ENCODE peak calls at places on chromosomes 13 and 19, in ten cellular contexts. One of them, this sample, is unnamed.

GRCh38 chr19:18562086-18562485 is 4.4 kb downstream of the KXD1 start:
- DNase-seq in colonic mucosa: no peak
- DNase-seq in neural crest cell: no peak
- DNase-seq in trophoblast cell: no peak
- DNase-seq in activated CD4-positive, CD25-positive, alpha-beta regulatory T cell treated with anti-CD3 and anti-CD28 coated beads, Interleukin-2, amount 50 U/mL, for 16 hours: no peak
- DNase-seq in activated gamma-delta T cell treated with Interleukin-2 at 50 U/mL for 16 hours: no peak
- DNase-seq in stimulated activated CD4-positive, alpha-beta T cell treated with anti-CD3 and anti-CD28 coated beads, Interleukin-1b, Interleukin-23, amount 100 ng/mL, for 1 hour: no peak
- DNase-seq in fibroblast of lung: peak; percentile 61
- DNase-seq in posterior cingulate gyrus: no peak
- DNase-seq in activated naive CD8-positive, alpha-beta T cell treated with anti-CD3 and anti-CD28 coated beads for 36 hours: no peak
- DNase-seq in this sample: no peak

GRCh38 chr19:9597027-9597426 is 12.7 kb upstream of the ZNF121 start:
- DNase-seq in colonic mucosa: no peak
- DNase-seq in neural crest cell: no peak
- DNase-seq in trophoblast cell: peak; percentile 24
- DNase-seq in activated CD4-positive, CD25-positive, alpha-beta regulatory T cell treated with anti-CD3 and anti-CD28 coated beads, Interleukin-2, amount 50 U/mL, for 16 hours: no peak
- DNase-seq in activated gamma-delta T cell treated with Interleukin-2 at 50 U/mL for 16 hours: no peak
- DNase-seq in stimulated activated CD4-positive, alpha-beta T cell treated with anti-CD3 and anti-CD28 coated beads, Interleukin-1b, Interleukin-23, amount 100 ng/mL, for 1 hour: no peak
- DNase-seq in fibroblast of lung: peak; percentile 92
- DNase-seq in posterior cingulate gyrus: no peak
- DNase-seq in activated naive CD8-positive, alpha-beta T cell treated with anti-CD3 and anti-CD28 coated beads for 36 hours: no peak
- DNase-seq in this sample: peak; percentile 32

GRCh38 chr13:38979891-38980627 is 10.6 kb downstream of the STOML3 start:
- DNase-seq in colonic mucosa: no peak
- DNase-seq in neural crest cell: peak; percentile 3
- DNase-seq in trophoblast cell: no peak
- DNase-seq in activated CD4-positive, CD25-positive, alpha-beta regulatory T cell treated with anti-CD3 and anti-CD28 coated beads, Interleukin-2, amount 50 U/mL, for 16 hours: no peak
- DNase-seq in activated gamma-delta T cell treated with Interleukin-2 at 50 U/mL for 16 hours: no peak
- DNase-seq in stimulated activated CD4-positive, alpha-beta T cell treated with anti-CD3 and anti-CD28 coated beads, Interleukin-1b, Interleukin-23, amount 100 ng/mL, for 1 hour: no peak
- DNase-seq in fibroblast of lung: no peak
- DNase-seq in posterior cingulate gyrus: peak; percentile 69
- DNase-seq in activated naive CD8-positive, alpha-beta T cell treated with anti-CD3 and anti-CD28 coated beads for 36 hours: no peak
- DNase-seq in this sample: no peak

GRCh38 chr13:43153436-43154082 is 130.2 kb downstream of the DNAJC15 start:
- DNase-seq in colonic mucosa: no peak
- DNase-seq in neural crest cell: no peak
- DNase-seq in trophoblast cell: peak; percentile 94
- DNase-seq in activated CD4-positive, CD25-positive, alpha-beta regulatory T cell treated with anti-CD3 and anti-CD28 coated beads, Interleukin-2, amount 50 U/mL, for 16 hours: no peak
- DNase-seq in activated gamma-delta T cell treated with Interleukin-2 at 50 U/mL for 16 hours: no peak
- DNase-seq in stimulated activated CD4-positive, alpha-beta T cell treated with anti-CD3 and anti-CD28 coated beads, Interleukin-1b, Interleukin-23, amount 100 ng/mL, for 1 hour: no peak
- DNase-seq in fibroblast of lung: peak; percentile 95
- DNase-seq in posterior cingulate gyrus: no peak
- DNase-seq in activated naive CD8-positive, alpha-beta T cell treated with anti-CD3 and anti-CD28 coated beads for 36 hours: no peak
- DNase-seq in this sample: peak; percentile 48

GRCh38 chr13:60583911-60584753 is 187.1 kb downstream of the TDRD3 start:
- DNase-seq in colonic mucosa: no peak
- DNase-seq in neural crest cell: no peak
- DNase-seq in trophoblast cell: no peak
- DNase-seq in activated CD4-positive, CD25-positive, alpha-beta regulatory T cell treated with anti-CD3 and anti-CD28 coated beads, Interleukin-2, amount 50 U/mL, for 16 hours: no peak
- DNase-seq in activated gamma-delta T cell treated with Interleukin-2 at 50 U/mL for 16 hours: no peak
- DNase-seq in stimulated activated CD4-positive, alpha-beta T cell treated with anti-CD3 and anti-CD28 coated beads, Interleukin-1b, Interleukin-23, amount 100 ng/mL, for 1 hour: no peak
- DNase-seq in fibroblast of lung: peak; percentile 94
- DNase-seq in posterior cingulate gyrus: no peak
- DNase-seq in activated naive CD8-positive, alpha-beta T cell treated with anti-CD3 and anti-CD28 coated beads for 36 hours: peak; percentile 13
- DNase-seq in this sample: peak; percentile 59

GRCh38 chr19:27793128-27793643 is 1419.8 kb downstream of the UQCRFS1 start:
- DNase-seq in colonic mucosa: peak; percentile 88
- DNase-seq in neural crest cell: no peak
- DNase-seq in trophoblast cell: no peak
- DNase-seq in activated CD4-positive, CD25-positive, alpha-beta regulatory T cell treated with anti-CD3 and anti-CD28 coated beads, Interleukin-2, amount 50 U/mL, for 16 hours: peak; percentile 52
- DNase-seq in activated gamma-delta T cell treated with Interleukin-2 at 50 U/mL for 16 hours: peak; percentile 45
- DNase-seq in stimulated activated CD4-positive, alpha-beta T cell treated with anti-CD3 and anti-CD28 coated beads, Interleukin-1b, Interleukin-23, amount 100 ng/mL, for 1 hour: peak; percentile 47
- DNase-seq in fibroblast of lung: peak; percentile 85
- DNase-seq in posterior cingulate gyrus: peak; percentile 70
- DNase-seq in activated naive CD8-positive, alpha-beta T cell treated with anti-CD3 and anti-CD28 coated beads for 36 hours: peak; percentile 76
- DNase-seq in this sample: peak; percentile 44

GRCh38 chr13:73286177-73286576 is 227.4 kb downstream of the KLF5 start:
- DNase-seq in colonic mucosa: no peak
- DNase-seq in neural crest cell: no peak
- DNase-seq in trophoblast cell: no peak
- DNase-seq in activated CD4-positive, CD25-positive, alpha-beta regulatory T cell treated with anti-CD3 and anti-CD28 coated beads, Interleukin-2, amount 50 U/mL, for 16 hours: no peak
- DNase-seq in activated gamma-delta T cell treated with Interleukin-2 at 50 U/mL for 16 hours: no peak
- DNase-seq in stimulated activated CD4-positive, alpha-beta T cell treated with anti-CD3 and anti-CD28 coated beads, Interleukin-1b, Interleukin-23, amount 100 ng/mL, for 1 hour: no peak
- DNase-seq in fibroblast of lung: no peak
- DNase-seq in posterior cingulate gyrus: no peak
- DNase-seq in activated naive CD8-positive, alpha-beta T cell treated with anti-CD3 and anti-CD28 coated beads for 36 hours: no peak
- DNase-seq in this sample: no peak

GRCh38 chr13:59663707-59664106 is 500.0 kb downstream of the DIAPH3 start:
- DNase-seq in colonic mucosa: no peak
- DNase-seq in neural crest cell: no peak
- DNase-seq in trophoblast cell: no peak
- DNase-seq in activated CD4-positive, CD25-positive, alpha-beta regulatory T cell treated with anti-CD3 and anti-CD28 coated beads, Interleukin-2, amount 50 U/mL, for 16 hours: no peak
- DNase-seq in activated gamma-delta T cell treated with Interleukin-2 at 50 U/mL for 16 hours: no peak
- DNase-seq in stimulated activated CD4-positive, alpha-beta T cell treated with anti-CD3 and anti-CD28 coated beads, Interleukin-1b, Interleukin-23, amount 100 ng/mL, for 1 hour: no peak
- DNase-seq in fibroblast of lung: no peak
- DNase-seq in posterior cingulate gyrus: no peak
- DNase-seq in activated naive CD8-positive, alpha-beta T cell treated with anti-CD3 and anti-CD28 coated beads for 36 hours: no peak
- DNase-seq in this sample: no peak

GRCh38 chr13:48443442-48444208 is 30.7 kb upstream of the LPAR6 start:
- DNase-seq in colonic mucosa: no peak
- DNase-seq in neural crest cell: no peak
- DNase-seq in trophoblast cell: no peak
- DNase-seq in activated CD4-positive, CD25-positive, alpha-beta regulatory T cell treated with anti-CD3 and anti-CD28 coated beads, Interleukin-2, amount 50 U/mL, for 16 hours: no peak
- DNase-seq in activated gamma-delta T cell treated with Interleukin-2 at 50 U/mL for 16 hours: no peak
- DNase-seq in stimulated activated CD4-positive, alpha-beta T cell treated with anti-CD3 and anti-CD28 coated beads, Interleukin-1b, Interleukin-23, amount 100 ng/mL, for 1 hour: no peak
- DNase-seq in fibroblast of lung: no peak
- DNase-seq in posterior cingulate gyrus: no peak
- DNase-seq in activated naive CD8-positive, alpha-beta T cell treated with anti-CD3 and anti-CD28 coated beads for 36 hours: no peak
- DNase-seq in this sample: no peak

GRCh38 chr13:113558461-113558860 is 26.1 kb upstream of the TFDP1 start:
- DNase-seq in colonic mucosa: peak; percentile 6
- DNase-seq in neural crest cell: no peak
- DNase-seq in trophoblast cell: no peak
- DNase-seq in activated CD4-positive, CD25-positive, alpha-beta regulatory T cell treated with anti-CD3 and anti-CD28 coated beads, Interleukin-2, amount 50 U/mL, for 16 hours: no peak
- DNase-seq in activated gamma-delta T cell treated with Interleukin-2 at 50 U/mL for 16 hours: no peak
- DNase-seq in stimulated activated CD4-positive, alpha-beta T cell treated with anti-CD3 and anti-CD28 coated beads, Interleukin-1b, Interleukin-23, amount 100 ng/mL, for 1 hour: no peak
- DNase-seq in fibroblast of lung: no peak
- DNase-seq in posterior cingulate gyrus: no peak
- DNase-seq in activated naive CD8-positive, alpha-beta T cell treated with anti-CD3 and anti-CD28 coated beads for 36 hours: no peak
- DNase-seq in this sample: no peak

GRCh38 chr19:54530866-54531265 is 28.2 kb downstream of the LAIR2 start:
- DNase-seq in colonic mucosa: no peak
- DNase-seq in neural crest cell: no peak
- DNase-seq in trophoblast cell: no peak
- DNase-seq in activated CD4-positive, CD25-positive, alpha-beta regulatory T cell treated with anti-CD3 and anti-CD28 coated beads, Interleukin-2, amount 50 U/mL, for 16 hours: no peak
- DNase-seq in activated gamma-delta T cell treated with Interleukin-2 at 50 U/mL for 16 hours: no peak
- DNase-seq in stimulated activated CD4-positive, alpha-beta T cell treated with anti-CD3 and anti-CD28 coated beads, Interleukin-1b, Interleukin-23, amount 100 ng/mL, for 1 hour: no peak
- DNase-seq in fibroblast of lung: no peak
- DNase-seq in posterior cingulate gyrus: no peak
- DNase-seq in activated naive CD8-positive, alpha-beta T cell treated with anti-CD3 and anti-CD28 coated beads for 36 hours: no peak
- DNase-seq in this sample: no peak

GRCh38 chr19:16773259-16773658 is 53.6 kb downstream of the NWD1 start:
- DNase-seq in colonic mucosa: no peak
- DNase-seq in neural crest cell: no peak
- DNase-seq in trophoblast cell: no peak
- DNase-seq in activated CD4-positive, CD25-positive, alpha-beta regulatory T cell treated with anti-CD3 and anti-CD28 coated beads, Interleukin-2, amount 50 U/mL, for 16 hours: no peak
- DNase-seq in activated gamma-delta T cell treated with Interleukin-2 at 50 U/mL for 16 hours: no peak
- DNase-seq in stimulated activated CD4-positive, alpha-beta T cell treated with anti-CD3 and anti-CD28 coated beads, Interleukin-1b, Interleukin-23, amount 100 ng/mL, for 1 hour: no peak
- DNase-seq in fibroblast of lung: no peak
- DNase-seq in posterior cingulate gyrus: no peak
- DNase-seq in activated naive CD8-positive, alpha-beta T cell treated with anti-CD3 and anti-CD28 coated beads for 36 hours: no peak
- DNase-seq in this sample: no peak

GRCh38 chr19:31270897-31271568 is 78.2 kb downstream of the TSHZ3 start:
- DNase-seq in colonic mucosa: no peak
- DNase-seq in neural crest cell: no peak
- DNase-seq in trophoblast cell: no peak
- DNase-seq in activated CD4-positive, CD25-positive, alpha-beta regulatory T cell treated with anti-CD3 and anti-CD28 coated beads, Interleukin-2, amount 50 U/mL, for 16 hours: no peak
- DNase-seq in activated gamma-delta T cell treated with Interleukin-2 at 50 U/mL for 16 hours: no peak
- DNase-seq in stimulated activated CD4-positive, alpha-beta T cell treated with anti-CD3 and anti-CD28 coated beads, Interleukin-1b, Interleukin-23, amount 100 ng/mL, for 1 hour: no peak
- DNase-seq in fibroblast of lung: peak; percentile 92
- DNase-seq in posterior cingulate gyrus: peak; percentile 20
- DNase-seq in activated naive CD8-positive, alpha-beta T cell treated with anti-CD3 and anti-CD28 coated beads for 36 hours: no peak
- DNase-seq in this sample: no peak

GRCh38 chr19:35872180-35872579 is 3.8 kb downstream of the APLP1 start:
- DNase-seq in colonic mucosa: no peak
- DNase-seq in neural crest cell: no peak
- DNase-seq in trophoblast cell: no peak
- DNase-seq in activated CD4-positive, CD25-positive, alpha-beta regulatory T cell treated with anti-CD3 and anti-CD28 coated beads, Interleukin-2, amount 50 U/mL, for 16 hours: no peak
- DNase-seq in activated gamma-delta T cell treated with Interleukin-2 at 50 U/mL for 16 hours: no peak
- DNase-seq in stimulated activated CD4-positive, alpha-beta T cell treated with anti-CD3 and anti-CD28 coated beads, Interleukin-1b, Interleukin-23, amount 100 ng/mL, for 1 hour: no peak
- DNase-seq in fibroblast of lung: no peak
- DNase-seq in posterior cingulate gyrus: no peak
- DNase-seq in activated naive CD8-positive, alpha-beta T cell treated with anti-CD3 and anti-CD28 coated beads for 36 hours: no peak
- DNase-seq in this sample: no peak

GRCh38 chr19:16405091-16405490 is 66.7 kb downstream of the EPS15L1 start:
- DNase-seq in colonic mucosa: no peak
- DNase-seq in neural crest cell: no peak
- DNase-seq in trophoblast cell: no peak
- DNase-seq in activated CD4-positive, CD25-positive, alpha-beta regulatory T cell treated with anti-CD3 and anti-CD28 coated beads, Interleukin-2, amount 50 U/mL, for 16 hours: no peak
- DNase-seq in activated gamma-delta T cell treated with Interleukin-2 at 50 U/mL for 16 hours: no peak
- DNase-seq in stimulated activated CD4-positive, alpha-beta T cell treated with anti-CD3 and anti-CD28 coated beads, Interleukin-1b, Interleukin-23, amount 100 ng/mL, for 1 hour: no peak
- DNase-seq in fibroblast of lung: no peak
- DNase-seq in posterior cingulate gyrus: peak; percentile 40
- DNase-seq in activated naive CD8-positive, alpha-beta T cell treated with anti-CD3 and anti-CD28 coated beads for 36 hours: no peak
- DNase-seq in this sample: no peak

GRCh38 chr19:38526430-38526829 is 91.3 kb downstream of the MAP4K1 start:
- DNase-seq in colonic mucosa: no peak
- DNase-seq in neural crest cell: no peak
- DNase-seq in trophoblast cell: no peak
- DNase-seq in activated CD4-positive, CD25-positive, alpha-beta regulatory T cell treated with anti-CD3 and anti-CD28 coated beads, Interleukin-2, amount 50 U/mL, for 16 hours: no peak
- DNase-seq in activated gamma-delta T cell treated with Interleukin-2 at 50 U/mL for 16 hours: no peak
- DNase-seq in stimulated activated CD4-positive, alpha-beta T cell treated with anti-CD3 and anti-CD28 coated beads, Interleukin-1b, Interleukin-23, amount 100 ng/mL, for 1 hour: no peak
- DNase-seq in fibroblast of lung: no peak
- DNase-seq in posterior cingulate gyrus: peak; percentile 22
- DNase-seq in activated naive CD8-positive, alpha-beta T cell treated with anti-CD3 and anti-CD28 coated beads for 36 hours: no peak
- DNase-seq in this sample: no peak

GRCh38 chr13:33806470-33807248 is 11.3 kb upstream of the RFC3 start:
- DNase-seq in colonic mucosa: no peak
- DNase-seq in neural crest cell: no peak
- DNase-seq in trophoblast cell: no peak
- DNase-seq in activated CD4-positive, CD25-positive, alpha-beta regulatory T cell treated with anti-CD3 and anti-CD28 coated beads, Interleukin-2, amount 50 U/mL, for 16 hours: no peak
- DNase-seq in activated gamma-delta T cell treated with Interleukin-2 at 50 U/mL for 16 hours: no peak
- DNase-seq in stimulated activated CD4-positive, alpha-beta T cell treated with anti-CD3 and anti-CD28 coated beads, Interleukin-1b, Interleukin-23, amount 100 ng/mL, for 1 hour: no peak
- DNase-seq in fibroblast of lung: no peak
- DNase-seq in posterior cingulate gyrus: no peak
- DNase-seq in activated naive CD8-positive, alpha-beta T cell treated with anti-CD3 and anti-CD28 coated beads for 36 hours: no peak
- DNase-seq in this sample: no peak

GRCh38 chr19:11261902-11262839 is at the start of gene DOCK6:
- DNase-seq in colonic mucosa: peak; percentile 58
- DNase-seq in neural crest cell: peak; percentile 38
- DNase-seq in trophoblast cell: no peak
- DNase-seq in activated CD4-positive, CD25-positive, alpha-beta regulatory T cell treated with anti-CD3 and anti-CD28 coated beads, Interleukin-2, amount 50 U/mL, for 16 hours: no peak
- DNase-seq in activated gamma-delta T cell treated with Interleukin-2 at 50 U/mL for 16 hours: no peak
- DNase-seq in stimulated activated CD4-positive, alpha-beta T cell treated with anti-CD3 and anti-CD28 coated beads, Interleukin-1b, Interleukin-23, amount 100 ng/mL, for 1 hour: no peak
- DNase-seq in fibroblast of lung: no peak
- DNase-seq in posterior cingulate gyrus: no peak
- DNase-seq in activated naive CD8-positive, alpha-beta T cell treated with anti-CD3 and anti-CD28 coated beads for 36 hours: peak; percentile 38
- DNase-seq in this sample: no peak

GRCh38 chr19:48873476-48874308 is 1.5 kb downstream of the PPP1R15A start:
- DNase-seq in colonic mucosa: no peak
- DNase-seq in neural crest cell: no peak
- DNase-seq in trophoblast cell: no peak
- DNase-seq in activated CD4-positive, CD25-positive, alpha-beta regulatory T cell treated with anti-CD3 and anti-CD28 coated beads, Interleukin-2, amount 50 U/mL, for 16 hours: no peak
- DNase-seq in activated gamma-delta T cell treated with Interleukin-2 at 50 U/mL for 16 hours: no peak
- DNase-seq in stimulated activated CD4-positive, alpha-beta T cell treated with anti-CD3 and anti-CD28 coated beads, Interleukin-1b, Interleukin-23, amount 100 ng/mL, for 1 hour: no peak
- DNase-seq in fibroblast of lung: no peak
- DNase-seq in posterior cingulate gyrus: no peak
- DNase-seq in activated naive CD8-positive, alpha-beta T cell treated with anti-CD3 and anti-CD28 coated beads for 36 hours: no peak
- DNase-seq in this sample: no peak

GRCh38 chr13:29522044-29522685 is 73.3 kb downstream of the SLC7A1 start:
- DNase-seq in colonic mucosa: no peak
- DNase-seq in neural crest cell: no peak
- DNase-seq in trophoblast cell: peak; percentile 82
- DNase-seq in activated CD4-positive, CD25-positive, alpha-beta regulatory T cell treated with anti-CD3 and anti-CD28 coated beads, Interleukin-2, amount 50 U/mL, for 16 hours: no peak
- DNase-seq in activated gamma-delta T cell treated with Interleukin-2 at 50 U/mL for 16 hours: no peak
- DNase-seq in stimulated activated CD4-positive, alpha-beta T cell treated with anti-CD3 and anti-CD28 coated beads, Interleukin-1b, Interleukin-23, amount 100 ng/mL, for 1 hour: no peak
- DNase-seq in fibroblast of lung: peak; percentile 91
- DNase-seq in posterior cingulate gyrus: no peak
- DNase-seq in activated naive CD8-positive, alpha-beta T cell treated with anti-CD3 and anti-CD28 coated beads for 36 hours: no peak
- DNase-seq in this sample: peak; percentile 93

GRCh38 chr13:107296804-107297203 is 728.9 kb upstream of the ARGLU1 start:
- DNase-seq in colonic mucosa: no peak
- DNase-seq in neural crest cell: no peak
- DNase-seq in trophoblast cell: no peak
- DNase-seq in activated CD4-positive, CD25-positive, alpha-beta regulatory T cell treated with anti-CD3 and anti-CD28 coated beads, Interleukin-2, amount 50 U/mL, for 16 hours: no peak
- DNase-seq in activated gamma-delta T cell treated with Interleukin-2 at 50 U/mL for 16 hours: no peak
- DNase-seq in stimulated activated CD4-positive, alpha-beta T cell treated with anti-CD3 and anti-CD28 coated beads, Interleukin-1b, Interleukin-23, amount 100 ng/mL, for 1 hour: no peak
- DNase-seq in fibroblast of lung: peak; percentile 60
- DNase-seq in posterior cingulate gyrus: no peak
- DNase-seq in activated naive CD8-positive, alpha-beta T cell treated with anti-CD3 and anti-CD28 coated beads for 36 hours: no peak
- DNase-seq in this sample: no peak

GRCh38 chr13:51444922-51445321 is 7.9 kb downstream of the INTS6 start:
- DNase-seq in colonic mucosa: no peak
- DNase-seq in neural crest cell: no peak
- DNase-seq in trophoblast cell: no peak
- DNase-seq in activated CD4-positive, CD25-positive, alpha-beta regulatory T cell treated with anti-CD3 and anti-CD28 coated beads, Interleukin-2, amount 50 U/mL, for 16 hours: no peak
- DNase-seq in activated gamma-delta T cell treated with Interleukin-2 at 50 U/mL for 16 hours: no peak
- DNase-seq in stimulated activated CD4-positive, alpha-beta T cell treated with anti-CD3 and anti-CD28 coated beads, Interleukin-1b, Interleukin-23, amount 100 ng/mL, for 1 hour: no peak
- DNase-seq in fibroblast of lung: peak; percentile 49
- DNase-seq in posterior cingulate gyrus: no peak
- DNase-seq in activated naive CD8-positive, alpha-beta T cell treated with anti-CD3 and anti-CD28 coated beads for 36 hours: no peak
- DNase-seq in this sample: no peak

GRCh38 chr13:42110410-42111155 is 62.1 kb downstream of the DGKH start:
- DNase-seq in colonic mucosa: peak; percentile 30
- DNase-seq in neural crest cell: peak; percentile 52
- DNase-seq in trophoblast cell: peak; percentile 44
- DNase-seq in activated CD4-positive, CD25-positive, alpha-beta regulatory T cell treated with anti-CD3 and anti-CD28 coated beads, Interleukin-2, amount 50 U/mL, for 16 hours: peak; percentile 25
- DNase-seq in activated gamma-delta T cell treated with Interleukin-2 at 50 U/mL for 16 hours: peak; percentile 43
- DNase-seq in stimulated activated CD4-positive, alpha-beta T cell treated with anti-CD3 and anti-CD28 coated beads, Interleukin-1b, Interleukin-23, amount 100 ng/mL, for 1 hour: peak; percentile 4
- DNase-seq in fibroblast of lung: peak; percentile 70
- DNase-seq in posterior cingulate gyrus: no peak
- DNase-seq in activated naive CD8-positive, alpha-beta T cell treated with anti-CD3 and anti-CD28 coated beads for 36 hours: no peak
- DNase-seq in this sample: peak; percentile 50

GRCh38 chr13:24008679-24009078 is 111.4 kb upstream of the C1QTNF9B start:
- DNase-seq in colonic mucosa: no peak
- DNase-seq in neural crest cell: no peak
- DNase-seq in trophoblast cell: peak; percentile 96
- DNase-seq in activated CD4-positive, CD25-positive, alpha-beta regulatory T cell treated with anti-CD3 and anti-CD28 coated beads, Interleukin-2, amount 50 U/mL, for 16 hours: no peak
- DNase-seq in activated gamma-delta T cell treated with Interleukin-2 at 50 U/mL for 16 hours: no peak
- DNase-seq in stimulated activated CD4-positive, alpha-beta T cell treated with anti-CD3 and anti-CD28 coated beads, Interleukin-1b, Interleukin-23, amount 100 ng/mL, for 1 hour: no peak
- DNase-seq in fibroblast of lung: peak; percentile 70
- DNase-seq in posterior cingulate gyrus: no peak
- DNase-seq in activated naive CD8-positive, alpha-beta T cell treated with anti-CD3 and anti-CD28 coated beads for 36 hours: no peak
- DNase-seq in this sample: no peak

GRCh38 chr13:20689291-20689690 is 14.2 kb upstream of the IL17D start:
- DNase-seq in colonic mucosa: no peak
- DNase-seq in neural crest cell: no peak
- DNase-seq in trophoblast cell: peak; percentile 32
- DNase-seq in activated CD4-positive, CD25-positive, alpha-beta regulatory T cell treated with anti-CD3 and anti-CD28 coated beads, Interleukin-2, amount 50 U/mL, for 16 hours: no peak
- DNase-seq in activated gamma-delta T cell treated with Interleukin-2 at 50 U/mL for 16 hours: no peak
- DNase-seq in stimulated activated CD4-positive, alpha-beta T cell treated with anti-CD3 and anti-CD28 coated beads, Interleukin-1b, Interleukin-23, amount 100 ng/mL, for 1 hour: no peak
- DNase-seq in fibroblast of lung: no peak
- DNase-seq in posterior cingulate gyrus: no peak
- DNase-seq in activated naive CD8-positive, alpha-beta T cell treated with anti-CD3 and anti-CD28 coated beads for 36 hours: no peak
- DNase-seq in this sample: no peak

GRCh38 chr19:46791944-46792343 is 3.5 kb upstream of the SLC1A5 start:
- DNase-seq in colonic mucosa: no peak
- DNase-seq in neural crest cell: no peak
- DNase-seq in trophoblast cell: peak; percentile 98
- DNase-seq in activated CD4-positive, CD25-positive, alpha-beta regulatory T cell treated with anti-CD3 and anti-CD28 coated beads, Interleukin-2, amount 50 U/mL, for 16 hours: peak; percentile 12
- DNase-seq in activated gamma-delta T cell treated with Interleukin-2 at 50 U/mL for 16 hours: no peak
- DNase-seq in stimulated activated CD4-positive, alpha-beta T cell treated with anti-CD3 and anti-CD28 coated beads, Interleukin-1b, Interleukin-23, amount 100 ng/mL, for 1 hour: no peak
- DNase-seq in fibroblast of lung: no peak
- DNase-seq in posterior cingulate gyrus: no peak
- DNase-seq in activated naive CD8-positive, alpha-beta T cell treated with anti-CD3 and anti-CD28 coated beads for 36 hours: no peak
- DNase-seq in this sample: no peak

GRCh38 chr13:112696869-112697465 is 7.1 kb downstream of the ATP11A start:
- DNase-seq in colonic mucosa: no peak
- DNase-seq in neural crest cell: no peak
- DNase-seq in trophoblast cell: no peak
- DNase-seq in activated CD4-positive, CD25-positive, alpha-beta regulatory T cell treated with anti-CD3 and anti-CD28 coated beads, Interleukin-2, amount 50 U/mL, for 16 hours: no peak
- DNase-seq in activated gamma-delta T cell treated with Interleukin-2 at 50 U/mL for 16 hours: no peak
- DNase-seq in stimulated activated CD4-positive, alpha-beta T cell treated with anti-CD3 and anti-CD28 coated beads, Interleukin-1b, Interleukin-23, amount 100 ng/mL, for 1 hour: no peak
- DNase-seq in fibroblast of lung: no peak
- DNase-seq in posterior cingulate gyrus: peak; percentile 52
- DNase-seq in activated naive CD8-positive, alpha-beta T cell treated with anti-CD3 and anti-CD28 coated beads for 36 hours: no peak
- DNase-seq in this sample: no peak

GRCh38 chr19:39333507-39333906 is 2.3 kb downstream of the GMFG start:
- DNase-seq in colonic mucosa: no peak
- DNase-seq in neural crest cell: no peak
- DNase-seq in trophoblast cell: no peak
- DNase-seq in activated CD4-positive, CD25-positive, alpha-beta regulatory T cell treated with anti-CD3 and anti-CD28 coated beads, Interleukin-2, amount 50 U/mL, for 16 hours: no peak
- DNase-seq in activated gamma-delta T cell treated with Interleukin-2 at 50 U/mL for 16 hours: no peak
- DNase-seq in stimulated activated CD4-positive, alpha-beta T cell treated with anti-CD3 and anti-CD28 coated beads, Interleukin-1b, Interleukin-23, amount 100 ng/mL, for 1 hour: no peak
- DNase-seq in fibroblast of lung: no peak
- DNase-seq in posterior cingulate gyrus: no peak
- DNase-seq in activated naive CD8-positive, alpha-beta T cell treated with anti-CD3 and anti-CD28 coated beads for 36 hours: no peak
- DNase-seq in this sample: no peak